ENCODE peak calls at places on chromosomes 1 and 21, in eight cellular contexts. X is HCT116, K is GM23338, A is HL-60, L is HepG2, C is SK-N-SH, U is K562, H is GM12878. J is an unnamed sample.
A peak's percentile ranks its signal among the peaks of the same experiment; 100 is the strongest.

GRCh38 chr1:28642056-28642846 is 616 bp downstream of the TAF12 start:
- DNase-seq in X (no peak), K (peak; percentile 35), A (no peak), L (no peak), C (no peak), U (no peak), H (no peak), J (no peak)

GRCh38 chr21:44489962-44490361 is 34.7 kb downstream of the LRRC3 start:
- DNase-seq in X (peak; percentile 8), K (peak; percentile 71), A (no peak), L (no peak), C (no peak), U (peak; percentile 41), H (no peak), J (no peak)

GRCh38 chr1:15510611-15511405 is 13.2 kb downstream of the CASP9 start:
- DNase-seq in X (no peak), K (no peak), A (no peak), L (no peak), C (no peak), U (no peak), H (no peak), J (no peak)

GRCh38 chr1:208203848-208204609 is 40.2 kb downstream of the PLXNA2 start:
- DNase-seq in X (no peak), K (no peak), A (no peak), L (no peak), C (no peak), U (no peak), H (no peak), J (no peak)

GRCh38 chr1:150765229-150765976 is at the start of gene CTSS:
- DNase-seq in X (no peak), K (no peak), A (peak; percentile 43), L (no peak), C (no peak), U (no peak), H (peak; percentile 88), J (no peak)

GRCh38 chr1:22636927-22637326 is 499 bp downstream of the C1QA start:
- DNase-seq in X (no peak), K (no peak), A (no peak), L (no peak), C (no peak), U (no peak), H (no peak), J (no peak)

GRCh38 chr1:75305051-75305450 is 170.9 kb downstream of the LHX8 start:
- DNase-seq in X (no peak), K (no peak), A (no peak), L (no peak), C (no peak), U (no peak), H (no peak), J (no peak)

GRCh38 chr1:17886838-17887441 is 131.8 kb downstream of the ACTL8 start:
- DNase-seq in X (no peak), K (no peak), A (no peak), L (no peak), C (no peak), U (no peak), H (no peak), J (no peak)

GRCh38 chr1:88984553-88984945 is 7.9 kb downstream of the KYAT3 start:
- DNase-seq in X (no peak), K (no peak), A (no peak), L (no peak), C (no peak), U (no peak), H (no peak), J (no peak)

GRCh38 chr1:188017921-188018320 is 1189.2 kb downstream of the PLA2G4A start:
- DNase-seq in X (no peak), K (no peak), A (no peak), L (no peak), C (no peak), U (no peak), H (no peak), J (no peak)

GRCh38 chr1:81757398-81758020 is 43.2 kb upstream of the ADGRL2 start:
- DNase-seq in X (no peak), K (no peak), A (no peak), L (no peak), C (no peak), U (no peak), H (no peak), J (no peak)

GRCh38 chr21:37871121-37871862 is 45.0 kb downstream of the KCNJ6 start:
- DNase-seq in X (no peak), K (no peak), A (no peak), L (no peak), C (no peak), U (no peak), H (no peak), J (no peak)

GRCh38 chr1:85464497-85465098 is 361 bp downstream of the DDAH1 start:
- DNase-seq in X (peak; percentile 15), K (peak; percentile 83), A (peak; percentile 19), L (peak; percentile 40), C (peak; percentile 81), U (no peak), H (no peak), J (no peak)

GRCh38 chr1:173669491-173669941 is at the start of gene ANKRD45:
- DNase-seq in X (no peak), K (peak; percentile 95), A (no peak), L (no peak), C (peak; percentile 83), U (no peak), H (no peak), J (no peak)

DNA sequence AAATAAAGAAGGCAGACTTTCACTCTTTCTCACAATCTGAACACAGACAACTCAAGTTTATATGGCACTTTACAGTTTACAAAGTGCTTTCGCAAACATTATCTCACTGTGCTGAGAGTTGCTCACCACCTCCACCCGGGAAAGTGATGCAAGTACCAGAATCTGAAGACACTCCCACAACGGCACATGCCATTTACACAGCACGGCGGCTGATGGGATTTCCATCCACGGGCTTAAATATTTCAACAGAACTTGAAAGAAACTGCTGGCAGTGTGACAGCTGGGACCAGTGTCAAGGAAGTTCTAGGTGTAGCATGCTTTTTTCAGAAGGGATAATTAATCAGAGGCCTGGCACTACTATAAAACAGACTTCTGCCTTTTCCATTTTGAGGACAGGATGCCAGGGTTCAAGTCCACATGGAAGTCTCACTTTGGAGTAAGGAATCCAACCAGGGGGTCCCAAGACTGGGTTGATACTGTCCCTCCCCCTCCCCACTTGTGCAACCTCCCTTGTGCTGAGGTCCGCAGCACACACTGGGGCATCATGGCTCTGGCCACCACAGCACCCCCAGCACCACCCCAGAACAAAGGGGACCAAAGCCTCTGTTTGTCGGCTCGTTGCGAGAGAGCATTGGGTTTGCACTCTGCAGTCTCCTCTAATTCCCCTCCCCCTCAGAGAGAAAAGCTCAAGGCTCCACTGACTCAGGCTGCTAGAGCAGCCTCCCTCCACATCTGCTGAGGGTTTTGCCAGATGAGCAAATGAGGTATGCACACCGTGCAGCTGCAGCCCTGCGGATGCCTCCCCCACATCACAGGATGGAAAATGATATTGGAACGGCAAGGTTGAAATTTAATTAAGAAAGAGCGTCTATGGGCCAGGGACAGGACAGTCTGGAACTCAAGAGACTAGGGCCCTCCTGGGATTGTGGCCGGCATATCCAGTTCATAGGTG is 154.9 kb downstream of the TGFBR3 start:
- DNase-seq in X (no peak), K (peak; percentile 5), A (peak; percentile 86), L (no peak), C (no peak), U (peak; percentile 62), H (no peak), J (no peak)
- TF ChIP-seq REST in X (no peak), K (no peak), A (no peak), L (no peak), C (no peak), U (no peak), H (no peak), J (no peak)

DNA sequence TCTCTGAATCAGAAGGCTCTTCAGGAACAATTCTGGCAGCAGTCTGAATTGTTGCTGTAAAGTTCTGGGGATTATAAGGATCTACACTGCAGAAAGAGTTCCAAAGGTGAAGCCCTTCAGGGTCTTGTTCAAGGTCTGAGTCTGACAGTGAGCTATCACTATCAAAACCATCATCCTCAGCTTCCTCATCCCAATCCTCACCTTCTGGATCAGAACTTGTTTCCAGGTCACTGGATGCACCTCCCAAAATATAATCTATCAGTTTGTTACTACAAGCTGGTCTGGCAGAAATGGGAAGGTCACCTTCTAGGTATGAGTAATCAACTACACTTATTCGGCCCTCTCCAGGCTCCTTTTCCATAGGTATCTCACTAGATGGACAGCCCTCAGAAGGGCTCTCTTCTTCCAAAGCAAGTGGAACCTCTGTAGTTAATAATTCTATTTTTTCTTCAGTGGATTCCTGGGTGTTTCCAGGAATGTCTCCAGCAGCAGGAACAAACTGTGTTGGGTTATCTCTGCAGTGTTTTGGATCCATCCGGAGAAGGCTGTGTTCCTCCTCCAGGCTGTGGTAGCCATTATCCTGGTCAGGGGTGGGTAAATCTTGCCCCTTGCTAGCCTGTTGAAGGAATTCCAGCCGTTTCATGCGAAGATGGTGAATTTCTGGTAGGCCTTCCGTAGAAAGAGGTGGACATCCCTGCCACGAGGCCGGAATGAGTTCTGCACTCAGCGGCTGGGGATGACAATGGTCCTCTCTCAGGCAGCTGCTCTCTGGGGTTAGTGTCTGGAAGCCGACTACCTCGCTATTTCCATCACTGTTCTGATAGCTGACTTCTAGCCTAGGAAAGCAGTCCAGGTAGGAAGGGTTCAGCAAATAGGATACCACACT is 1.5 kb downstream of the PPP1R15B start:
- DNase-seq in X (no peak), K (peak; percentile 25), A (no peak), L (no peak), C (no peak), U (no peak), H (no peak), J (no peak)
- TF ChIP-seq POLR2AphosphoS5 in X (no peak), K (no peak), A (no peak), L (peak; percentile 8), C (no peak), U (no peak), H (no peak), J (no peak)

GRCh38 chr1:215669806-215670485 is 102.8 kb downstream of the KCTD3 start:
- DNase-seq in X (no peak), K (peak; percentile 34), A (no peak), L (no peak), C (no peak), U (no peak), H (no peak), J (no peak)
- H3K27ac ChIP-seq in X (no peak overlapping the region), K (no peak overlapping the region), A (no peak overlapping the region), L (no peak overlapping the region), C (no peak overlapping the region), U (no peak overlapping the region), H (no peak overlapping the region), J (no peak overlapping the region)

GRCh38 chr1:225539069-225539468 is 111.2 kb upstream of the LBR start:
- DNase-seq in X (no peak), K (no peak), A (no peak), L (no peak), C (no peak), U (no peak), H (no peak), J (no peak)
- TF ChIP-seq REST in X (no peak), K (no peak), A (no peak), L (no peak), C (no peak), U (no peak), H (no peak), J (no peak)

J was measured in Panc1.